ENCODE peak calls at places on chromosomes 6 and 20, in six cellular contexts. X, B, C, O, G and E are unnamed samples.

GRCh38 chr20:33653218-33653899 is 8.8 kb upstream of the C20orf144 start:
- DNase-seq in X (peak), B (peak), C (peak), O (peak), G (peak), E (no peak)

GRCh38 chr6:161067749-161068148 is 76.2 kb downstream of the MAP3K4 start:
- DNase-seq in X (no peak), B (no peak), C (no peak), O (no peak), G (no peak), E (no peak)

GRCh38 chr20:62624719-62625455 is 17.4 kb upstream of the SLCO4A1 start:
- DNase-seq in X (no peak), B (no peak), C (no peak), O (no peak), G (no peak), E (no peak)

GRCh38 chr6:158149641-158150040 is 18.4 kb downstream of the SERAC1 start:
- DNase-seq in X (no peak), B (no peak), C (no peak), O (no peak), G (no peak), E (no peak)

GRCh38 chr20:62535964-62536363 is 60.2 kb upstream of the GATA5 start:
- DNase-seq in X (no peak), B (no peak), C (no peak), O (no peak), G (no peak), E (no peak)

GRCh38 chr20:56630086-56630493 is 984 bp downstream of the TFAP2C start:
- DNase-seq in X (peak), B (no peak), C (no peak), O (peak), G (no peak), E (no peak)

GRCh38 chr6:138654715-138655634 is 118.6 kb upstream of the CCDC28A start:
- DNase-seq in X (no peak), B (no peak), C (no peak), O (no peak), G (peak), E (no peak)

GRCh38 chr6:4906942-4907300 is 96.9 kb downstream of the RPP40 start:
- DNase-seq in X (no peak), B (no peak), C (no peak), O (no peak), G (peak), E (no peak)

GRCh38 chr20:57218489-57218888 is 48.0 kb downstream of the BMP7 start:
- DNase-seq in X (no peak), B (no peak), C (no peak), O (no peak), G (no peak), E (no peak)

GRCh38 chr6:146968041-146968760 is 236.0 kb upstream of the STXBP5 start:
- DNase-seq in X (peak), B (no peak), C (no peak), O (no peak), G (no peak), E (no peak)

GRCh38 chr6:138477913-138478539 is 21.3 kb downstream of the NHSL1 start:
- DNase-seq in X (no peak), B (no peak), C (no peak), O (no peak), G (no peak), E (no peak)

GRCh38 chr20:6007094-6007528 is 46.7 kb downstream of the LRRN4 start:
- DNase-seq in X (no peak), B (no peak), C (no peak), O (no peak), G (peak), E (no peak)

GRCh38 chr6:169997930-169998218 is 246.5 kb downstream of the ERMARD start:
- DNase-seq in X (no peak), B (no peak), C (no peak), O (no peak), G (no peak), E (no peak)

GRCh38 chr6:85460951-85461805 is 11.3 kb downstream of the NT5E start:
- DNase-seq in X (no peak), B (no peak), C (no peak), O (no peak), G (peak), E (peak)

GRCh38 chr6:4297348-4297747 is 162.0 kb upstream of the ECI2 start:
- DNase-seq in X (no peak), B (no peak), C (no peak), O (no peak), G (no peak), E (no peak)